ENCODE peak calls at places on chromosomes 3 and 15, in six cellular contexts. One of them, this sample, is unnamed.

GRCh38 chr15:54082836-54083492 is 104.7 kb downstream of the UNC13C start:
- DNase-seq in T-helper 2 cell: no peak
- DNase-seq in Ammon's horn: no peak
- DNase-seq in NCI-H1930: no peak
- DNase-seq in OCI-LY7: peak
- DNase-seq in foreskin melanocyte: peak
- DNase-seq in this sample: no peak

GRCh38 chr15:70817266-70817665 is 36.7 kb downstream of the LARP6 start:
- DNase-seq in OCI-LY7: no peak
- DNase-seq in Ammon's horn: no peak
- DNase-seq in NCI-H1930: no peak
- DNase-seq in T-helper 2 cell: no peak
- DNase-seq in foreskin melanocyte: no peak
- DNase-seq in this sample: no peak

GRCh38 chr3:88742066-88742465 is 365.4 kb upstream of the EPHA3 start:
- DNase-seq in foreskin melanocyte: no peak
- DNase-seq in Ammon's horn: no peak
- DNase-seq in NCI-H1930: no peak
- DNase-seq in OCI-LY7: no peak
- DNase-seq in T-helper 2 cell: no peak
- DNase-seq in this sample: no peak

GRCh38 chr3:143216709-143217182 is 97.2 kb downstream of the CHST2 start:
- DNase-seq in Ammon's horn: no peak
- DNase-seq in foreskin melanocyte: peak
- DNase-seq in OCI-LY7: peak
- DNase-seq in T-helper 2 cell: no peak
- DNase-seq in NCI-H1930: no peak
- DNase-seq in this sample: no peak

GRCh38 chr3:45124379-45124778 is 21.8 kb downstream of the CDCP1 start:
- DNase-seq in OCI-LY7: no peak
- DNase-seq in foreskin melanocyte: peak
- DNase-seq in T-helper 2 cell: no peak
- DNase-seq in NCI-H1930: no peak
- DNase-seq in Ammon's horn: no peak
- DNase-seq in this sample: no peak

GRCh38 chr3:182605882-182606611 is 187.3 kb upstream of the ATP11B start:
- DNase-seq in OCI-LY7: no peak
- DNase-seq in T-helper 2 cell: no peak
- DNase-seq in foreskin melanocyte: no peak
- DNase-seq in Ammon's horn: no peak
- DNase-seq in NCI-H1930: no peak
- DNase-seq in this sample: no peak

GRCh38 chr3:193774272-193774915 is 181.4 kb downstream of the OPA1 start:
- DNase-seq in Ammon's horn: no peak
- DNase-seq in T-helper 2 cell: no peak
- DNase-seq in OCI-LY7: no peak
- DNase-seq in foreskin melanocyte: no peak
- DNase-seq in NCI-H1930: no peak
- DNase-seq in this sample: no peak

GRCh38 chr3:66582721-66583141 is 81.9 kb upstream of the LRIG1 start:
- DNase-seq in foreskin melanocyte: no peak
- DNase-seq in Ammon's horn: no peak
- DNase-seq in T-helper 2 cell: peak
- DNase-seq in OCI-LY7: peak
- DNase-seq in NCI-H1930: no peak
- DNase-seq in this sample: no peak

GRCh38 chr3:120567370-120568197 is 28.6 kb upstream of the NDUFB4 start:
- DNase-seq in T-helper 2 cell: no peak
- DNase-seq in foreskin melanocyte: peak
- DNase-seq in Ammon's horn: peak
- DNase-seq in OCI-LY7: peak
- DNase-seq in NCI-H1930: peak
- DNase-seq in this sample: peak

GRCh38 chr3:117526485-117527079 is 817.0 kb downstream of the TUSC7 start:
- DNase-seq in Ammon's horn: peak
- DNase-seq in NCI-H1930: no peak
- DNase-seq in foreskin melanocyte: peak
- DNase-seq in T-helper 2 cell: no peak
- DNase-seq in OCI-LY7: peak
- DNase-seq in this sample: no peak

GRCh38 chr15:100778831-100779288 is 100.8 kb upstream of the ALDH1A3 start:
- DNase-seq in Ammon's horn: peak
- DNase-seq in foreskin melanocyte: no peak
- DNase-seq in OCI-LY7: no peak
- DNase-seq in NCI-H1930: no peak
- DNase-seq in T-helper 2 cell: no peak
- DNase-seq in this sample: no peak

GRCh38 chr3:146085678-146086077 is 75.3 kb downstream of the PLOD2 start:
- DNase-seq in OCI-LY7: no peak
- DNase-seq in NCI-H1930: no peak
- DNase-seq in foreskin melanocyte: no peak
- DNase-seq in Ammon's horn: no peak
- DNase-seq in T-helper 2 cell: no peak
- DNase-seq in this sample: no peak

GRCh38 chr15:25797511-25798206 is 65.5 kb downstream of the ATP10A start:
- DNase-seq in foreskin melanocyte: no peak
- DNase-seq in Ammon's horn: no peak
- DNase-seq in NCI-H1930: no peak
- DNase-seq in T-helper 2 cell: no peak
- DNase-seq in OCI-LY7: no peak
- DNase-seq in this sample: no peak

GRCh38 chr3:123741058-123741511 is 143.0 kb downstream of the MYLK start:
- DNase-seq in Ammon's horn: no peak
- DNase-seq in T-helper 2 cell: no peak
- DNase-seq in foreskin melanocyte: no peak
- DNase-seq in NCI-H1930: no peak
- DNase-seq in OCI-LY7: no peak
- DNase-seq in this sample: no peak

GRCh38 chr3:124209426-124209825 is 217.5 kb upstream of the ROPN1 start:
- DNase-seq in OCI-LY7: no peak
- DNase-seq in T-helper 2 cell: no peak
- DNase-seq in NCI-H1930: no peak
- DNase-seq in foreskin melanocyte: no peak
- DNase-seq in Ammon's horn: no peak
- DNase-seq in this sample: no peak

GRCh38 chr15:50176869-50177268 is 5.1 kb upstream of the SLC27A2 start:
- DNase-seq in T-helper 2 cell: no peak
- DNase-seq in OCI-LY7: no peak
- DNase-seq in foreskin melanocyte: no peak
- DNase-seq in NCI-H1930: no peak
- DNase-seq in Ammon's horn: no peak
- DNase-seq in this sample: no peak

GRCh38 chr15:84006467-84006866 is 229.1 kb upstream of the GOLGA6L4 start:
- DNase-seq in foreskin melanocyte: peak
- DNase-seq in OCI-LY7: no peak
- DNase-seq in Ammon's horn: no peak
- DNase-seq in NCI-H1930: no peak
- DNase-seq in T-helper 2 cell: no peak
- DNase-seq in this sample: no peak

GRCh38 chr15:89167267-89168176 is 53.9 kb downstream of the RLBP1 start:
- DNase-seq in NCI-H1930: no peak
- DNase-seq in OCI-LY7: no peak
- DNase-seq in Ammon's horn: no peak
- DNase-seq in T-helper 2 cell: no peak
- DNase-seq in foreskin melanocyte: no peak
- DNase-seq in this sample: no peak

GRCh38 chr3:28150465-28151206 is 90.8 kb upstream of the CMC1 start:
- DNase-seq in foreskin melanocyte: peak
- DNase-seq in Ammon's horn: no peak
- DNase-seq in OCI-LY7: no peak
- DNase-seq in T-helper 2 cell: no peak
- DNase-seq in NCI-H1930: no peak
- DNase-seq in this sample: no peak

GRCh38 chr3:149567307-149567861 is 90.4 kb downstream of the WWTR1 start:
- DNase-seq in Ammon's horn: no peak
- DNase-seq in T-helper 2 cell: no peak
- DNase-seq in OCI-LY7: no peak
- DNase-seq in NCI-H1930: no peak
- DNase-seq in foreskin melanocyte: no peak
- DNase-seq in this sample: no peak

GRCh38 chr15:26235864-26236263 is 372.7 kb upstream of the ATP10A start:
- DNase-seq in NCI-H1930: no peak
- DNase-seq in foreskin melanocyte: no peak
- DNase-seq in OCI-LY7: no peak
- DNase-seq in T-helper 2 cell: no peak
- DNase-seq in Ammon's horn: no peak
- DNase-seq in this sample: no peak

GRCh38 chr3:32334675-32335074 is 57.0 kb upstream of the CMTM7 start:
- DNase-seq in Ammon's horn: no peak
- DNase-seq in foreskin melanocyte: no peak
- DNase-seq in T-helper 2 cell: peak
- DNase-seq in NCI-H1930: no peak
- DNase-seq in OCI-LY7: peak
- DNase-seq in this sample: no peak

GRCh38 chr15:67433495-67434099 is 87.3 kb upstream of the C15orf61 start:
- DNase-seq in OCI-LY7: peak
- DNase-seq in T-helper 2 cell: no peak
- DNase-seq in foreskin melanocyte: peak
- DNase-seq in Ammon's horn: peak
- DNase-seq in NCI-H1930: no peak
- DNase-seq in this sample: no peak

GRCh38 chr3:61589856-61590255 is 28.5 kb downstream of the PTPRG start:
- DNase-seq in foreskin melanocyte: no peak
- DNase-seq in OCI-LY7: no peak
- DNase-seq in T-helper 2 cell: no peak
- DNase-seq in NCI-H1930: no peak
- DNase-seq in Ammon's horn: no peak
- DNase-seq in this sample: no peak

GRCh38 chr3:42115946-42116345 is 24.8 kb downstream of the TRAK1 start:
- DNase-seq in T-helper 2 cell: no peak
- DNase-seq in foreskin melanocyte: no peak
- DNase-seq in Ammon's horn: no peak
- DNase-seq in OCI-LY7: no peak
- DNase-seq in NCI-H1930: no peak
- DNase-seq in this sample: no peak

GRCh38 chr15:71627604-71628003 is 182.8 kb upstream of the NR2E3 start:
- DNase-seq in OCI-LY7: no peak
- DNase-seq in Ammon's horn: no peak
- DNase-seq in foreskin melanocyte: no peak
- DNase-seq in NCI-H1930: no peak
- DNase-seq in T-helper 2 cell: no peak
- DNase-seq in this sample: no peak

GRCh38 chr3:123089611-123090301 is 22.9 kb downstream of the PDIA5 start:
- DNase-seq in foreskin melanocyte: peak
- DNase-seq in Ammon's horn: peak
- DNase-seq in NCI-H1930: no peak
- DNase-seq in T-helper 2 cell: no peak
- DNase-seq in OCI-LY7: no peak
- DNase-seq in this sample: no peak

GRCh38 chr3:37627951-37628620 is 233.6 kb upstream of the CTDSPL start:
- DNase-seq in T-helper 2 cell: no peak
- DNase-seq in Ammon's horn: no peak
- DNase-seq in OCI-LY7: peak
- DNase-seq in foreskin melanocyte: no peak
- DNase-seq in NCI-H1930: no peak
- DNase-seq in this sample: no peak

GRCh38 chr15:37165420-37165819 is 65.1 kb upstream of the MEIS2 start:
- DNase-seq in Ammon's horn: no peak
- DNase-seq in OCI-LY7: no peak
- DNase-seq in T-helper 2 cell: no peak
- DNase-seq in foreskin melanocyte: no peak
- DNase-seq in NCI-H1930: no peak
- DNase-seq in this sample: no peak

GRCh38 chr3:184354740-184355139 is 6.7 kb downstream of the CLCN2 start:
- DNase-seq in foreskin melanocyte: no peak
- DNase-seq in Ammon's horn: no peak
- DNase-seq in OCI-LY7: no peak
- DNase-seq in T-helper 2 cell: no peak
- DNase-seq in NCI-H1930: no peak
- DNase-seq in this sample: no peak

GRCh38 chr15:39960411-39960810 is 26.5 kb downstream of the EIF2AK4 start:
- DNase-seq in Ammon's horn: no peak
- DNase-seq in foreskin melanocyte: no peak
- DNase-seq in NCI-H1930: no peak
- DNase-seq in OCI-LY7: no peak
- DNase-seq in T-helper 2 cell: no peak
- DNase-seq in this sample: no peak

GRCh38 chr3:106830334-106830733 is 546.9 kb upstream of the CCDC54 start:
- DNase-seq in OCI-LY7: no peak
- DNase-seq in Ammon's horn: no peak
- DNase-seq in NCI-H1930: no peak
- DNase-seq in foreskin melanocyte: no peak
- DNase-seq in T-helper 2 cell: no peak
- DNase-seq in this sample: no peak

GRCh38 chr3:79516795-79517194 is 251.0 kb downstream of the ROBO1 start:
- DNase-seq in Ammon's horn: no peak
- DNase-seq in T-helper 2 cell: no peak
- DNase-seq in NCI-H1930: no peak
- DNase-seq in foreskin melanocyte: no peak
- DNase-seq in OCI-LY7: no peak
- DNase-seq in this sample: no peak

GRCh38 chr15:57743424-57743823 is 36.9 kb downstream of the POLR2M start:
- DNase-seq in Ammon's horn: no peak
- DNase-seq in OCI-LY7: peak
- DNase-seq in foreskin melanocyte: no peak
- DNase-seq in NCI-H1930: peak
- DNase-seq in T-helper 2 cell: no peak
- DNase-seq in this sample: peak

GRCh38 chr15:32864051-32864450 is 146.2 kb downstream of the GREM1 start:
- DNase-seq in T-helper 2 cell: no peak
- DNase-seq in foreskin melanocyte: no peak
- DNase-seq in Ammon's horn: no peak
- DNase-seq in OCI-LY7: no peak
- DNase-seq in NCI-H1930: no peak
- DNase-seq in this sample: no peak

GRCh38 chr3:129962600-129962999 is 11.9 kb upstream of the TRH start:
- DNase-seq in NCI-H1930: no peak
- DNase-seq in T-helper 2 cell: no peak
- DNase-seq in foreskin melanocyte: no peak
- DNase-seq in Ammon's horn: no peak
- DNase-seq in OCI-LY7: no peak
- DNase-seq in this sample: no peak

GRCh38 chr3:31223278-31223677 is 309.4 kb upstream of the STT3B start:
- DNase-seq in foreskin melanocyte: no peak
- DNase-seq in Ammon's horn: no peak
- DNase-seq in OCI-LY7: no peak
- DNase-seq in NCI-H1930: no peak
- DNase-seq in T-helper 2 cell: no peak
- DNase-seq in this sample: no peak

GRCh38 chr15:50979041-50979440 is 70.6 kb downstream of the AP4E1 start:
- DNase-seq in T-helper 2 cell: no peak
- DNase-seq in NCI-H1930: no peak
- DNase-seq in Ammon's horn: no peak
- DNase-seq in foreskin melanocyte: peak
- DNase-seq in OCI-LY7: no peak
- DNase-seq in this sample: no peak